ENCODE peak calls at places on chromosome 16, in five cellular contexts. K, T, L, W and J are unnamed samples.
A peak's percentile ranks its signal among the peaks of the same experiment; 100 is the strongest.

GRCh38 chr16:6682142-6682811 is 650.4 kb upstream of the RBFOX1 start:
- DNase-seq in W (no peak), K (peak; percentile 65), L (no peak), T (no peak), J (peak; percentile 75)

GRCh38 chr16:84704253-84704652 is 4.5 kb downstream of the USP10 start:
- DNase-seq in K (no peak), W (no peak), L (no peak), T (no peak), J (no peak)

GRCh38 chr16:18933501-18933900 is 7.3 kb upstream of the SMG1 start:
- DNase-seq in K (no peak), T (no peak), L (no peak), W (no peak), J (peak; percentile 14)

GRCh38 chr16:22671301-22672076 is 142.5 kb upstream of the HS3ST2 start:
- DNase-seq in T (no peak), W (peak; percentile 16), K (no peak), L (no peak), J (no peak)

GRCh38 chr16:23801387-23801786 is 34.4 kb upstream of the PRKCB start:
- DNase-seq in K (peak; percentile 76), L (peak; percentile 82), W (peak; percentile 74), T (peak; percentile 19), J (peak; percentile 68)

GRCh38 chr16:1105888-1106620 is 10.0 kb upstream of the C1QTNF8 start:
- DNase-seq in W (peak; percentile 61), K (peak; percentile 91), T (peak; percentile 88), L (peak; percentile 80), J (peak; percentile 78)

GRCh38 chr16:81748476-81749198 is 30.5 kb upstream of the PLCG2 start:
- DNase-seq in K (no peak), T (no peak), W (no peak), L (no peak), J (no peak)

GRCh38 chr16:70715113-70715711 is 29.4 kb upstream of the MTSS2 start:
- DNase-seq in W (peak; percentile 96), L (peak; percentile 90), K (peak; percentile 86), T (peak; percentile 89), J (peak; percentile 68)

GRCh38 chr16:82832861-82833260 is 206.1 kb downstream of the CDH13 start:
- DNase-seq in K (no peak), T (no peak), W (peak; percentile 22), L (no peak), J (no peak)

GRCh38 chr16:66984902-66985311 is 3.5 kb upstream of the CES4A start:
- DNase-seq in L (no peak), W (no peak), T (no peak), K (no peak), J (no peak)

GRCh38 chr16:53803451-53803850 is 99.5 kb downstream of the FTO start:
- DNase-seq in K (no peak), W (no peak), L (no peak), T (no peak), J (no peak)

GRCh38 chr16:17994027-17994426 is 342.5 kb downstream of the NPIPA8 start:
- DNase-seq in L (no peak), W (no peak), T (no peak), K (no peak), J (no peak)

GRCh38 chr16:13999895-14000425 is 71.2 kb upstream of the MRTFB start:
- DNase-seq in T (no peak), K (no peak), L (no peak), W (no peak), J (no peak)

GRCh38 chr16:57409870-57410585 is 5.5 kb downstream of the CCL17 start:
- DNase-seq in L (no peak), K (no peak), T (no peak), W (peak; percentile 19), J (no peak)

GRCh38 chr16:46649571-46649970 is 28.4 kb upstream of the SHCBP1 start:
- DNase-seq in K (no peak), T (no peak), W (peak; percentile 70), L (peak; percentile 71), J (no peak)

GRCh38 chr16:27736431-27736830 is 186.5 kb downstream of the KATNIP start:
- DNase-seq in L (no peak), K (no peak), W (no peak), T (no peak), J (no peak)

GRCh38 chr16:27258241-27258734 is 10.3 kb downstream of the NSMCE1 start:
- DNase-seq in L (no peak), W (peak; percentile 13), T (no peak), K (no peak), J (no peak)

GRCh38 chr16:24150282-24150681 is 105.9 kb upstream of the CACNG3 start:
- DNase-seq in W (no peak), T (no peak), K (no peak), L (no peak), J (no peak)

GRCh38 chr16:50593410-50594139 is 45.4 kb downstream of the NKD1 start:
- DNase-seq in W (peak; percentile 59), T (no peak), K (no peak), L (peak; percentile 41), J (peak; percentile 36)

GRCh38 chr16:63361032-63361624 is 1324.9 kb upstream of the CDH8 start:
- DNase-seq in W (peak; percentile 73), L (no peak), K (peak; percentile 68), T (no peak), J (peak; percentile 19)

GRCh38 chr16:57888128-57888527 is 82.8 kb downstream of the CNGB1 start:
- DNase-seq in T (no peak), W (no peak), L (no peak), K (no peak), J (no peak)

GRCh38 chr16:83351846-83352245 is 455.9 kb upstream of the HSBP1 start:
- DNase-seq in T (no peak), K (no peak), L (no peak), W (peak; percentile 30), J (no peak)

GRCh38 chr16:65825191-65825856 is 541.2 kb upstream of the CDH5 start:
- DNase-seq in T (no peak), W (no peak), K (no peak), L (no peak), J (no peak)

GRCh38 chr16:3074860-3075545 is 9.6 kb downstream of the IL32 start:
- DNase-seq in K (no peak), W (no peak), L (no peak), T (no peak), J (no peak)

GRCh38 chr16:12436201-12436657 is 367.5 kb downstream of the CPPED1 start:
- DNase-seq in K (no peak), W (no peak), T (no peak), L (no peak), J (peak; percentile 73)

GRCh38 chr16:12837756-12838155 is 34.1 kb upstream of the CPPED1 start:
- DNase-seq in W (no peak), T (no peak), K (no peak), L (no peak), J (no peak)

GRCh38 chr16:76277099-76278030 is at the start of gene CNTNAP4:
- DNase-seq in W (peak; percentile 8), K (peak; percentile 13), T (no peak), L (no peak), J (peak; percentile 6)

GRCh38 chr16:76280421-76280820 is 3.2 kb downstream of the CNTNAP4 start:
- DNase-seq in K (no peak), T (no peak), W (no peak), L (no peak), J (no peak)

GRCh38 chr16:76278086-76278485 is 885 bp downstream of the CNTNAP4 start:
- DNase-seq in T (no peak), K (no peak), W (no peak), L (no peak), J (no peak)

GRCh38 chr16:76278976-76279375 is 1.8 kb downstream of the CNTNAP4 start:
- DNase-seq in K (peak; percentile 59), T (no peak), W (peak; percentile 71), L (no peak), J (no peak)
- TF ChIP-seq CTCF in K (peak; percentile 68), T (no peak), W (peak; percentile 48), L (no peak), J (peak; percentile 53)

GRCh38 chr16:35752773-35753558 is 2293.6 kb downstream of the TP53TG3F start:
- DNase-seq in W (no peak), L (no peak), T (no peak), K (no peak), J (no peak)
- H3K9me3 ChIP-seq in W (no peaks in the 10 kb centered on the region), L (peaks cover 3% of the 10 kb centered on the region), T (no peaks in the 10 kb centered on the region), K (no peaks in the 10 kb centered on the region), J (no peaks in the 10 kb centered on the region)

GRCh38 chr16:87570938-87571867 is 31.1 kb upstream of the JPH3 start:
- DNase-seq in K (peak; percentile 78), L (no peak), W (peak; percentile 75), T (peak; percentile 56), J (peak; percentile 72)
- TF ChIP-seq CTCF in K (peak; percentile 49), L (peak; percentile 42), W (peak; percentile 64), T (peak; percentile 38), J (peak; percentile 53)

DNA sequence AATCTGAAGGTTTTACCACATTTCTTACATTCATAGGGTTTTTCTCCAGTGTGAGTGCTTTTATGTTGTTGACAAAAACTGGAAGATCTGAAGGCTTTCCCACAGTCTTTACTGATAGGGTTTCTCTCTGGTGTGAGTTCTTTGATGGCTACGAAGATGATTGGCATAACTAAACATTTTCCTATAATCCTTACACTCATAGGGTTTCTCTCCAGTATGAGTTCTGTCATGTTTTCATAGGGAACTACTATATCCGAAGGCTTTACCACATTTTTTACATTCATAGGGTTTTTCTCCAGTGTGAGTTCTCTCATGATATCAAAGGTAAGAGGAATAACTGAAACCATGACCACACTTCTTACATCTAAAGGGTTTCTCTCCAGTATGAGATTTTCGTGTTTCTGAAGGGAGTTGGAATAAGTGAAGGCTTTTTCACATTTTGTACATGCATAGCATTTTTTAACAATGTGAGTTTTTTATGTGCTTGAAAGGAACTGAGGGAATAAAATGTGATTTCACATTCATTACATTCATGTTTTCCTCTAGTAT is 1987.7 kb downstream of the TP53TG3F start:
- DNase-seq in W (no peak), K (no peak), T (no peak), L (no peak), J (no peak)
- H3K9me3 ChIP-seq in W (no peaks in the 10 kb centered on the region), K (peaks cover 7% of the 10 kb centered on the region), T (no peaks in the 10 kb centered on the region), L (peaks cover 66% of the 10 kb centered on the region), J (peaks cover 11% of the 10 kb centered on the region)

GRCh38 chr16:60720060-60720459 is 1316.2 kb downstream of the CDH8 start:
- DNase-seq in T (no peak), K (no peak), W (no peak), L (no peak), J (no peak)
- TF ChIP-seq CTCF in T (no peak), K (no peak), W (no peak), L (no peak), J (no peak)

GRCh38 chr16:79007614-79008013 is 592.9 kb downstream of the MAF start:
- DNase-seq in K (no peak), T (no peak), L (no peak), W (no peak), J (no peak)
- H3K9me3 ChIP-seq in K (no peaks in the 10 kb centered on the region), T (no peaks in the 10 kb centered on the region), L (no peaks in the 10 kb centered on the region), W (no peaks in the 10 kb centered on the region), J (no peaks in the 10 kb centered on the region)

DNA sequence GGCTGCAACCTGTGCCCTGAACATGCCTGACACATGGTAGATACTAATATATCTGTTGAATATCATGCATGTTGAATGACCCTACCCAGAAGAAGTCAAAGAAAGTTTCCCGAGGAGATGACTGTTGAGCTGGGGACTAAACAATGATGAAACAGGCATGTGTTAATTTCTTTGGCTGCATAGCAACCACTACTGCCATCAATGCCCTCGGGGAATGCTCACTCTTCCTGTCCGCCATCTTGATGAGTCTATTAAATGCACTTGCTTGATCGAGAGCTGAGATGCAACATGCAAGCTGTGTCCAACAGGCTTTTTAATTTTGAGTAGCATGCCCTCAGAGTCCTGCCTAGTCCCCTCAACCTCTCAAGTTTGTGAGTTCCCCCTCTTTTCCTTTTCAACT is 31.3 kb downstream of the GRIN2A start:
- DNase-seq in T (no peak), K (no peak), L (no peak), W (no peak), J (no peak)
- TF ChIP-seq CTCF in T (no peak), K (no peak), L (no peak), W (no peak), J (no peak)